ENCODE peak calls at places on chromosomes 5 and 9, in nine cellular contexts. Q, G, L, Z, C, D, T, M and X are unnamed samples.

GRCh38 chr9:120531683-120532300 is 48.2 kb downstream of the CDK5RAP2 start:
- DNase-seq in Q (no peak), G (peak; percentile 27), L (no peak), Z (peak; percentile 32), C (peak; percentile 14), D (no peak), T (peak; percentile 35), M (no peak), X (no peak)

GRCh38 chr5:135140805-135141204 is 106.8 kb upstream of the PITX1 start:
- DNase-seq in Q (no peak), G (peak; percentile 69), L (no peak), Z (peak; percentile 51), C (peak; percentile 31), D (peak; percentile 73), T (no peak), M (no peak), X (no peak)

GRCh38 chr9:96279927-96280326 is 22.0 kb downstream of the HSD17B3 start:
- DNase-seq in Q (no peak), G (no peak), L (no peak), Z (no peak), C (no peak), D (no peak), T (no peak), M (no peak), X (no peak)

GRCh38 chr5:73652391-73652790 is 26.4 kb downstream of the ARHGEF28 start:
- DNase-seq in Q (no peak), G (no peak), L (no peak), Z (no peak), C (peak; percentile 41), D (no peak), T (no peak), M (no peak), X (no peak)

GRCh38 chr9:117616436-117616835 is 87.8 kb upstream of the TLR4 start:
- DNase-seq in Q (no peak), G (no peak), L (no peak), Z (no peak), C (no peak), D (no peak), T (no peak), M (no peak), X (no peak)

GRCh38 chr9:97802276-97802675 is 50.8 kb upstream of the FOXE1 start:
- DNase-seq in Q (no peak), G (peak; percentile 66), L (no peak), Z (peak; percentile 68), C (no peak), D (no peak), T (no peak), M (no peak), X (no peak)

GRCh38 chr9:134961331-134962064 is 43.8 kb upstream of the FCN1 start:
- DNase-seq in Q (peak; percentile 51), G (no peak), L (no peak), Z (no peak), C (no peak), D (peak; percentile 43), T (no peak), M (no peak), X (no peak)

GRCh38 chr5:133457956-133458355 is 154.4 kb downstream of the FSTL4 start:
- DNase-seq in Q (no peak), G (no peak), L (no peak), Z (no peak), C (no peak), D (no peak), T (no peak), M (no peak), X (no peak)

GRCh38 chr5:140480310-140481014 is 67.0 kb upstream of the EIF4EBP3 start:
- DNase-seq in Q (no peak), G (no peak), L (no peak), Z (peak; percentile 4), C (no peak), D (no peak), T (no peak), M (no peak), X (no peak)

GRCh38 chr5:16143361-16144049 is 36.1 kb downstream of the MARCHF11 start:
- DNase-seq in Q (no peak), G (no peak), L (no peak), Z (no peak), C (no peak), D (no peak), T (no peak), M (no peak), X (no peak)

GRCh38 chr9:121207371-121207940 is 5.8 kb upstream of the RAB14 start:
- DNase-seq in Q (no peak), G (no peak), L (no peak), Z (no peak), C (no peak), D (no peak), T (no peak), M (no peak), X (no peak)

GRCh38 chr5:88263349-88263748 is 5.3 kb downstream of the TMEM161B start:
- DNase-seq in Q (no peak), G (no peak), L (no peak), Z (no peak), C (no peak), D (no peak), T (no peak), M (no peak), X (no peak)

GRCh38 chr5:16673241-16673998 is 56.6 kb upstream of the RETREG1 start:
- DNase-seq in Q (no peak), G (no peak), L (no peak), Z (no peak), C (peak; percentile 53), D (no peak), T (no peak), M (peak; percentile 15), X (peak; percentile 4)

GRCh38 chr9:98503867-98504800 is 204.6 kb downstream of the GABBR2 start:
- DNase-seq in Q (no peak), G (no peak), L (no peak), Z (no peak), C (no peak), D (no peak), T (no peak), M (no peak), X (no peak)

GRCh38 chr5:124662261-124662781 is 84.1 kb downstream of the ZNF608 start:
- DNase-seq in Q (no peak), G (peak; percentile 70), L (no peak), Z (no peak), C (peak; percentile 47), D (no peak), T (peak; percentile 75), M (no peak), X (no peak)

GRCh38 chr9:78031271-78031825 is at the start of gene GNAQ:
- DNase-seq in Q (peak; percentile 78), G (no peak), L (peak; percentile 23), Z (peak; percentile 15), C (peak; percentile 18), D (peak; percentile 56), T (no peak), M (peak; percentile 48), X (no peak)

GRCh38 chr5:55993013-55993412 is 1.8 kb downstream of the IL6ST start:
- DNase-seq in Q (no peak), G (no peak), L (no peak), Z (peak; percentile 48), C (no peak), D (no peak), T (no peak), M (no peak), X (no peak)

GRCh38 chr5:73454379-73455036 is 5.9 kb upstream of the FOXD1 start:
- DNase-seq in Q (no peak), G (peak; percentile 86), L (no peak), Z (peak; percentile 62), C (peak; percentile 59), D (no peak), T (peak; percentile 77), M (peak; percentile 36), X (peak; percentile 8)

GRCh38 chr5:55597014-55597981 is 62.5 kb upstream of the PLPP1 start:
- DNase-seq in Q (no peak), G (peak; percentile 54), L (peak; percentile 70), Z (peak; percentile 82), C (no peak), D (no peak), T (no peak), M (no peak), X (no peak)

GRCh38 chr9:38065369-38066075 is 3.5 kb downstream of the SHB start:
- DNase-seq in Q (peak; percentile 47), G (no peak), L (no peak), Z (no peak), C (no peak), D (no peak), T (peak; percentile 61), M (no peak), X (no peak)
- H3K4me1 ChIP-seq in Q (peaks cover 55% of the 10 kb centered on the region), G (peaks cover 53% of the 10 kb centered on the region), L (peaks cover 7% of the 10 kb centered on the region), Z (peaks cover 37% of the 10 kb centered on the region), C (peaks cover 73% of the 10 kb centered on the region), D (peaks cover 77% of the 10 kb centered on the region), T (peaks cover 57% of the 10 kb centered on the region), M (peaks cover 19% of the 10 kb centered on the region), X (peaks cover 21% of the 10 kb centered on the region)

DNA sequence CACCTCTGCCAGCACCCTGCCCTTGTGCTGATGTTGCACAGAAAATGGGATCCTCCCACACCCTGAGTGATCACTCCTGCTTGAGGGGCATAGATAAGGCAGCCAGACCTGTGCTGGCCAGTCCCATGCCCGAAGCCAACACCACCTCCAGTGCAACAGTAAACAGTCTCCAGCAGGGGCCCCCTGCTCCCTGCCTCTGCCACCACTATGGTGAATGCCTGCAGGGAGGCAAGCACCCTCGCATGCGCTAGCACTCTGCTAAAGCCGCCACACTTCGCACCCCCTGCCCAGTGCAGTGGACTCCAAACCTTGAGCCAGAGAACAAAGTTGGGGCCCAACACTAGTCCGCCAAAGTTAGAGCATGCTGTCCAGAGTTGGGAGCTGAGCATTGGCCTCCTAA is 118.7 kb downstream of the PJA2 start:
- DNase-seq in Q (no peak), G (no peak), L (no peak), Z (no peak), C (no peak), D (no peak), T (peak; percentile 12), M (no peak), X (no peak)
- H3K4me3 ChIP-seq in Q (no peak overlapping the region), G (no peak overlapping the region), L (no peak overlapping the region), Z (no peak overlapping the region), C (no peak overlapping the region), D (no peak overlapping the region), T (no peak overlapping the region), M (no peak overlapping the region), X (no peak overlapping the region)

GRCh38 chr5:52791366-52791765 is 3.6 kb downstream of the ITGA1 start:
- DNase-seq in Q (no peak), G (no peak), L (no peak), Z (no peak), C (no peak), D (no peak), T (no peak), M (no peak), X (no peak)
- H3K4me1 ChIP-seq in Q (peaks cover 24% of the 10 kb centered on the region), G (peaks cover 13% of the 10 kb centered on the region), L (no peaks in the 10 kb centered on the region), Z (peaks cover 10% of the 10 kb centered on the region), C (peaks cover 17% of the 10 kb centered on the region), D (peaks cover 28% of the 10 kb centered on the region), T (no peaks in the 10 kb centered on the region), M (peaks cover 10% of the 10 kb centered on the region), X (peaks cover 12% of the 10 kb centered on the region)

DNA sequence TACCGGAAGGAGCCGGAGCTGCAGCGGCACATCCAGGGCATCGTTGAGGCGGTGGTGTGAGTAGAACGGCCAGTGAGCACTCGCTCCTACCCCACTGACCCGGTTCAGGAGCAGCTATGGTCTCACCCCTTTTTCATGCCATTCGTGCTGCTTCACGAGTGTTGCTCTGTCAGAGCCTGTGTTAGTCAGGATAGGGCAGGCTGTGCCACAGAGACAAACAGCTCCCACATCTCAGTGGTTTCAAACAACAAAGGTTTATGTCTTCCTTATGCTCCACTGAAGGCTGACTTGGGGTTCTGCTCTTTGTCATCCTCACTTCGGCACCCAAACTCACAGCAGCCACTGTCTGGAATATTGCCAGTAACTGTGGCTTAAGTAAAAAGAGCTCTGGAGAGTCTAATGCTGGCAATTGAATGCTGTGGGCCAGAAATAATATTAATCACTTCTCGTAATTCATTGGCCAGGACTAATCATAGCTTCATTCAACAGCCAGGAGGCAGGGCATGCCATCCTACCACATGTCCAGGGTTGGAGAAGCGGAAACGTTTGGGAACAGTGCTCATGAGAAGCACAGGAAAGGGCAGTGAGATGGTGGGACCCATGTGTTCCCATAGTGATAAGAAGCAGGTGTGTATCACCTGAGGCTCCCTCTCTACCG is 28.5 kb downstream of the ARHGEF37 start:
- DNase-seq in Q (no peak), G (no peak), L (no peak), Z (no peak), C (no peak), D (no peak), T (no peak), M (no peak), X (no peak)
- H3K4me3 ChIP-seq in Q (no peak overlapping the region), G (no peak overlapping the region), L (no peak overlapping the region), Z (no peak overlapping the region), C (no peak overlapping the region), D (no peak overlapping the region), T (no peak overlapping the region), M (no peak overlapping the region), X (no peak overlapping the region)